ENCODE peak calls at places on chromosomes 3 and 15, in eight cellular contexts. One of them, this sample, is unnamed.

GRCh38 chr3:169847896-169848295 is 21.8 kb downstream of the LRRC31 start:
- DNase-seq in SK-N-SH: no peak
- DNase-seq in HCT116: no peak
- DNase-seq in GM23338: no peak
- DNase-seq in K562: peak
- DNase-seq in HepG2: no peak
- DNase-seq in GM12878: no peak
- DNase-seq in Panc1: no peak
- DNase-seq in this sample: no peak

GRCh38 chr15:89332446-89332845 is 2.2 kb downstream of the POLG start:
- DNase-seq in GM12878: no peak
- DNase-seq in Panc1: no peak
- DNase-seq in K562: peak
- DNase-seq in GM23338: peak
- DNase-seq in HCT116: peak
- DNase-seq in HepG2: peak
- DNase-seq in SK-N-SH: peak
- DNase-seq in this sample: no peak

GRCh38 chr3:129994883-129995559 is 20.5 kb downstream of the TRH start:
- DNase-seq in HepG2: no peak
- DNase-seq in GM12878: no peak
- DNase-seq in HCT116: no peak
- DNase-seq in GM23338: no peak
- DNase-seq in Panc1: no peak
- DNase-seq in K562: no peak
- DNase-seq in SK-N-SH: no peak
- DNase-seq in this sample: no peak

GRCh38 chr3:186788482-186789370 is 5.3 kb downstream of the EIF4A2 start:
- DNase-seq in GM12878: no peak
- DNase-seq in Panc1: no peak
- DNase-seq in K562: peak
- DNase-seq in HepG2: no peak
- DNase-seq in GM23338: no peak
- DNase-seq in HCT116: no peak
- DNase-seq in SK-N-SH: no peak
- DNase-seq in this sample: no peak

GRCh38 chr3:108757404-108757982 is at the start of gene RETNLB:
- DNase-seq in SK-N-SH: no peak
- DNase-seq in GM12878: no peak
- DNase-seq in HCT116: no peak
- DNase-seq in GM23338: no peak
- DNase-seq in Panc1: no peak
- DNase-seq in K562: no peak
- DNase-seq in HepG2: no peak
- DNase-seq in this sample: no peak

GRCh38 chr3:133276594-133276993 is 123.3 kb upstream of the BFSP2 start:
- DNase-seq in K562: no peak
- DNase-seq in GM12878: no peak
- DNase-seq in HCT116: no peak
- DNase-seq in Panc1: no peak
- DNase-seq in SK-N-SH: no peak
- DNase-seq in HepG2: no peak
- DNase-seq in GM23338: peak
- DNase-seq in this sample: no peak

GRCh38 chr15:22229971-22230815 is 149.9 kb downstream of the OR4M2 start:
- DNase-seq in K562: no peak
- DNase-seq in HCT116: no peak
- DNase-seq in Panc1: no peak
- DNase-seq in HepG2: no peak
- DNase-seq in GM23338: no peak
- DNase-seq in SK-N-SH: no peak
- DNase-seq in GM12878: no peak
- DNase-seq in this sample: no peak

GRCh38 chr15:75016431-75016830 is 7.0 kb upstream of the PPCDC start:
- DNase-seq in GM12878: no peak
- DNase-seq in HCT116: no peak
- DNase-seq in K562: no peak
- DNase-seq in SK-N-SH: no peak
- DNase-seq in HepG2: no peak
- DNase-seq in GM23338: no peak
- DNase-seq in Panc1: no peak
- DNase-seq in this sample: no peak

GRCh38 chr15:22941179-22941578 is 39.0 kb downstream of the CYFIP1 start:
- DNase-seq in HCT116: no peak
- DNase-seq in K562: no peak
- DNase-seq in HepG2: no peak
- DNase-seq in GM23338: no peak
- DNase-seq in Panc1: no peak
- DNase-seq in GM12878: no peak
- DNase-seq in SK-N-SH: no peak
- DNase-seq in this sample: no peak

GRCh38 chr3:140956058-140956835 is 14.6 kb downstream of the SLC25A36 start:
- DNase-seq in SK-N-SH: no peak
- DNase-seq in GM12878: no peak
- DNase-seq in HepG2: no peak
- DNase-seq in HCT116: no peak
- DNase-seq in GM23338: no peak
- DNase-seq in Panc1: no peak
- DNase-seq in K562: no peak
- DNase-seq in this sample: no peak

GRCh38 chr3:48232734-48233133 is 8.2 kb upstream of the ZNF589 start:
- DNase-seq in K562: peak
- DNase-seq in Panc1: no peak
- DNase-seq in SK-N-SH: peak
- DNase-seq in HCT116: peak
- DNase-seq in GM23338: peak
- DNase-seq in HepG2: peak
- DNase-seq in GM12878: peak
- DNase-seq in this sample: peak

GRCh38 chr3:127959873-127960272 is 44.8 kb downstream of the KBTBD12 start:
- DNase-seq in Panc1: no peak
- DNase-seq in GM23338: peak
- DNase-seq in SK-N-SH: peak
- DNase-seq in GM12878: no peak
- DNase-seq in HepG2: peak
- DNase-seq in HCT116: no peak
- DNase-seq in K562: peak
- DNase-seq in this sample: no peak

GRCh38 chr15:72535911-72536310 is 61.8 kb downstream of the ARIH1 start:
- DNase-seq in GM12878: no peak
- DNase-seq in HCT116: no peak
- DNase-seq in Panc1: no peak
- DNase-seq in SK-N-SH: no peak
- DNase-seq in HepG2: no peak
- DNase-seq in K562: no peak
- DNase-seq in GM23338: no peak
- DNase-seq in this sample: no peak

GRCh38 chr3:4703054-4703480 is 209.9 kb downstream of the ITPR1 start:
- DNase-seq in Panc1: no peak
- DNase-seq in HepG2: no peak
- DNase-seq in K562: no peak
- DNase-seq in GM23338: no peak
- DNase-seq in SK-N-SH: no peak
- DNase-seq in GM12878: no peak
- DNase-seq in HCT116: no peak
- DNase-seq in this sample: no peak

GRCh38 chr3:74329087-74329486 is 285.4 kb downstream of the CNTN3 start:
- DNase-seq in GM23338: no peak
- DNase-seq in K562: no peak
- DNase-seq in GM12878: no peak
- DNase-seq in HepG2: no peak
- DNase-seq in Panc1: no peak
- DNase-seq in HCT116: no peak
- DNase-seq in SK-N-SH: no peak
- DNase-seq in this sample: no peak

GRCh38 chr15:43249699-43250203 is 17.0 kb downstream of the TGM5 start:
- DNase-seq in Panc1: no peak
- DNase-seq in GM12878: peak
- DNase-seq in K562: peak
- DNase-seq in HepG2: no peak
- DNase-seq in SK-N-SH: no peak
- DNase-seq in HCT116: no peak
- DNase-seq in GM23338: no peak
- DNase-seq in this sample: peak

GRCh38 chr15:66108483-66109270 is 144.9 kb downstream of the MEGF11 start:
- DNase-seq in Panc1: no peak
- DNase-seq in SK-N-SH: no peak
- DNase-seq in HepG2: no peak
- DNase-seq in HCT116: no peak
- DNase-seq in K562: no peak
- DNase-seq in GM23338: no peak
- DNase-seq in GM12878: no peak
- DNase-seq in this sample: no peak

GRCh38 chr3:58404396-58404795 is 29.2 kb downstream of the PDHB start:
- DNase-seq in GM12878: no peak
- DNase-seq in GM23338: no peak
- DNase-seq in Panc1: no peak
- DNase-seq in K562: peak
- DNase-seq in HepG2: no peak
- DNase-seq in HCT116: no peak
- DNase-seq in SK-N-SH: no peak
- DNase-seq in this sample: no peak

GRCh38 chr3:194396897-194397756 is 1.9 kb downstream of the GP5 start:
- DNase-seq in HepG2: no peak
- DNase-seq in GM12878: no peak
- DNase-seq in Panc1: no peak
- DNase-seq in HCT116: no peak
- DNase-seq in SK-N-SH: no peak
- DNase-seq in GM23338: peak
- DNase-seq in K562: no peak
- DNase-seq in this sample: peak

GRCh38 chr15:79172032-79172481 is 81.5 kb upstream of the RASGRF1 start:
- DNase-seq in K562: peak
- DNase-seq in HCT116: no peak
- DNase-seq in GM23338: peak
- DNase-seq in SK-N-SH: peak
- DNase-seq in GM12878: no peak
- DNase-seq in HepG2: peak
- DNase-seq in Panc1: no peak
- DNase-seq in this sample: no peak

GRCh38 chr3:56694852-56695563 is 11.9 kb upstream of the TASOR start:
- DNase-seq in HCT116: no peak
- DNase-seq in GM12878: no peak
- DNase-seq in Panc1: no peak
- DNase-seq in GM23338: no peak
- DNase-seq in HepG2: no peak
- DNase-seq in SK-N-SH: no peak
- DNase-seq in K562: no peak
- DNase-seq in this sample: no peak

GRCh38 chr15:28957606-28958498 is 72.1 kb downstream of the APBA2 start:
- DNase-seq in Panc1: no peak
- DNase-seq in HCT116: no peak
- DNase-seq in SK-N-SH: no peak
- DNase-seq in GM23338: no peak
- DNase-seq in K562: peak
- DNase-seq in GM12878: no peak
- DNase-seq in HepG2: peak
- DNase-seq in this sample: no peak

GRCh38 chr15:62474021-62474770 is 309.1 kb upstream of the C2CD4B start:
- DNase-seq in SK-N-SH: no peak
- DNase-seq in HCT116: no peak
- DNase-seq in K562: no peak
- DNase-seq in HepG2: no peak
- DNase-seq in GM23338: no peak
- DNase-seq in Panc1: no peak
- DNase-seq in GM12878: no peak
- DNase-seq in this sample: no peak

GRCh38 chr3:100993309-100993708 is at the start of gene ABI3BP:
- DNase-seq in HepG2: no peak
- DNase-seq in GM23338: no peak
- DNase-seq in K562: peak
- DNase-seq in HCT116: peak
- DNase-seq in GM12878: no peak
- DNase-seq in Panc1: no peak
- DNase-seq in SK-N-SH: peak
- DNase-seq in this sample: no peak
- TF ChIP-seq POLR2AphosphoS5 in HepG2: no peak
- TF ChIP-seq POLR2AphosphoS5 in GM23338: no peak
- TF ChIP-seq POLR2AphosphoS5 in K562: no peak
- TF ChIP-seq POLR2AphosphoS5 in HCT116: no peak
- TF ChIP-seq POLR2AphosphoS5 in GM12878: no peak
- TF ChIP-seq POLR2AphosphoS5 in Panc1: no peak
- TF ChIP-seq POLR2AphosphoS5 in SK-N-SH: no peak
- TF ChIP-seq POLR2AphosphoS5 in this sample: no peak

GRCh38 chr3:23203651-23204111 is 554 bp downstream of the UBE2E2 start:
- DNase-seq in GM12878: no peak
- DNase-seq in Panc1: no peak
- DNase-seq in HCT116: no peak
- DNase-seq in SK-N-SH: peak
- DNase-seq in HepG2: no peak
- DNase-seq in GM23338: peak
- DNase-seq in K562: no peak
- DNase-seq in this sample: peak
- TF ChIP-seq REST in GM12878: no peak
- TF ChIP-seq REST in Panc1: no peak
- TF ChIP-seq REST in HCT116: no peak
- TF ChIP-seq REST in SK-N-SH: no peak
- TF ChIP-seq REST in HepG2: no peak
- TF ChIP-seq REST in GM23338: no peak
- TF ChIP-seq REST in K562: no peak
- TF ChIP-seq REST in this sample: no peak

GRCh38 chr3:152857082-152857481 is 22.2 kb downstream of the P2RY1 start:
- DNase-seq in GM23338: no peak
- DNase-seq in HCT116: no peak
- DNase-seq in SK-N-SH: no peak
- DNase-seq in K562: peak
- DNase-seq in GM12878: no peak
- DNase-seq in HepG2: no peak
- DNase-seq in Panc1: no peak
- DNase-seq in this sample: no peak
- TF ChIP-seq POLR2AphosphoS5 in GM23338: no peak
- TF ChIP-seq POLR2AphosphoS5 in HCT116: no peak
- TF ChIP-seq POLR2AphosphoS5 in SK-N-SH: no peak
- TF ChIP-seq POLR2AphosphoS5 in K562: no peak
- TF ChIP-seq POLR2AphosphoS5 in GM12878: no peak
- TF ChIP-seq POLR2AphosphoS5 in HepG2: no peak
- TF ChIP-seq POLR2AphosphoS5 in Panc1: no peak
- TF ChIP-seq POLR2AphosphoS5 in this sample: no peak

GRCh38 chr15:50127255-50127777 is 8.3 kb upstream of the ATP8B4 start:
- DNase-seq in SK-N-SH: no peak
- DNase-seq in GM23338: no peak
- DNase-seq in Panc1: no peak
- DNase-seq in HepG2: peak
- DNase-seq in GM12878: no peak
- DNase-seq in K562: no peak
- DNase-seq in HCT116: no peak
- DNase-seq in this sample: no peak

GRCh38 chr15:50128266-50128665 is 9.2 kb upstream of the ATP8B4 start:
- DNase-seq in GM12878: no peak
- DNase-seq in HepG2: no peak
- DNase-seq in K562: peak
- DNase-seq in GM23338: peak
- DNase-seq in HCT116: no peak
- DNase-seq in SK-N-SH: peak
- DNase-seq in Panc1: no peak
- DNase-seq in this sample: peak

GRCh38 chr15:50123861-50124556 is 5.0 kb upstream of the ATP8B4 start:
- DNase-seq in HCT116: no peak
- DNase-seq in K562: no peak
- DNase-seq in HepG2: no peak
- DNase-seq in Panc1: no peak
- DNase-seq in GM23338: no peak
- DNase-seq in SK-N-SH: no peak
- DNase-seq in GM12878: no peak
- DNase-seq in this sample: no peak

GRCh38 chr15:50126072-50126471 is 7.0 kb upstream of the ATP8B4 start:
- DNase-seq in GM12878: no peak
- DNase-seq in SK-N-SH: no peak
- DNase-seq in GM23338: no peak
- DNase-seq in Panc1: no peak
- DNase-seq in K562: no peak
- DNase-seq in HCT116: no peak
- DNase-seq in HepG2: no peak
- DNase-seq in this sample: no peak

GRCh38 chr15:50124557-50125080 is 5.6 kb upstream of the ATP8B4 start:
- DNase-seq in GM23338: no peak
- DNase-seq in HepG2: no peak
- DNase-seq in GM12878: no peak
- DNase-seq in HCT116: no peak
- DNase-seq in Panc1: no peak
- DNase-seq in K562: no peak
- DNase-seq in SK-N-SH: no peak
- DNase-seq in this sample: no peak
- TF ChIP-seq REST in GM23338: no peak
- TF ChIP-seq REST in HepG2: no peak
- TF ChIP-seq REST in GM12878: no peak
- TF ChIP-seq REST in HCT116: no peak
- TF ChIP-seq REST in Panc1: no peak
- TF ChIP-seq REST in K562: no peak
- TF ChIP-seq REST in SK-N-SH: no peak
- TF ChIP-seq REST in this sample: no peak

This sample was measured in HL-60.